ENCODE peak calls at places on chromosomes 1 and 21, in six cellular contexts. One of them, this sample, is unnamed.
A peak's percentile ranks its signal among the peaks of the same experiment; 100 is the strongest.

GRCh38 chr1:240500681-240501080 is 111.3 kb downstream of the GREM2 start:
- DNase-seq in K562: no peak
- DNase-seq in adrenal gland: no peak
- DNase-seq in heart left ventricle: no peak
- DNase-seq in cardiac muscle cell: no peak
- DNase-seq in prostate gland: no peak
- DNase-seq in this sample: no peak

GRCh38 chr1:965526-966134 is 652 bp upstream of the PLEKHN1 start:
- DNase-seq in K562: no peak
- DNase-seq in adrenal gland: no peak
- DNase-seq in heart left ventricle: peak; percentile 23
- DNase-seq in cardiac muscle cell: no peak
- DNase-seq in prostate gland: no peak
- DNase-seq in this sample: no peak

GRCh38 chr21:26124896-26125295 is 45.7 kb downstream of the APP start:
- DNase-seq in K562: no peak
- DNase-seq in adrenal gland: no peak
- DNase-seq in heart left ventricle: no peak
- DNase-seq in cardiac muscle cell: peak; percentile 50
- DNase-seq in prostate gland: no peak
- DNase-seq in this sample: no peak

GRCh38 chr1:41455479-41456271 is 28.8 kb downstream of the EDN2 start:
- DNase-seq in K562: no peak
- DNase-seq in adrenal gland: peak; percentile 49
- DNase-seq in heart left ventricle: peak; percentile 90
- DNase-seq in cardiac muscle cell: no peak
- DNase-seq in prostate gland: peak; percentile 85
- DNase-seq in this sample: no peak

GRCh38 chr1:93042822-93043557 is 36.1 kb upstream of the MTF2 start:
- DNase-seq in K562: no peak
- DNase-seq in adrenal gland: no peak
- DNase-seq in heart left ventricle: no peak
- DNase-seq in cardiac muscle cell: no peak
- DNase-seq in prostate gland: no peak
- DNase-seq in this sample: no peak

GRCh38 chr1:241834733-241835377 is 13.1 kb upstream of the EXO1 start:
- DNase-seq in K562: peak; percentile 45
- DNase-seq in adrenal gland: no peak
- DNase-seq in heart left ventricle: no peak
- DNase-seq in cardiac muscle cell: peak; percentile 39
- DNase-seq in prostate gland: no peak
- DNase-seq in this sample: no peak

GRCh38 chr1:117754061-117754969 is 148.5 kb downstream of the TENT5C start:
- DNase-seq in K562: peak; percentile 79
- DNase-seq in adrenal gland: peak; percentile 65
- DNase-seq in heart left ventricle: peak; percentile 47
- DNase-seq in cardiac muscle cell: peak; percentile 84
- DNase-seq in prostate gland: peak; percentile 70
- DNase-seq in this sample: peak; percentile 48

GRCh38 chr1:57424231-57425027 is 569 bp upstream of the DAB1 start:
- DNase-seq in K562: peak; percentile 9
- DNase-seq in adrenal gland: peak; percentile 24
- DNase-seq in heart left ventricle: peak; percentile 50
- DNase-seq in cardiac muscle cell: peak; percentile 86
- DNase-seq in prostate gland: peak; percentile 5
- DNase-seq in this sample: no peak

GRCh38 chr1:170498896-170499295 is 33.1 kb upstream of the GORAB start:
- DNase-seq in K562: no peak
- DNase-seq in adrenal gland: no peak
- DNase-seq in heart left ventricle: no peak
- DNase-seq in cardiac muscle cell: no peak
- DNase-seq in prostate gland: no peak
- DNase-seq in this sample: no peak

GRCh38 chr1:33099290-33100118 is 18.6 kb downstream of the AZIN2 start:
- DNase-seq in K562: no peak
- DNase-seq in adrenal gland: no peak
- DNase-seq in heart left ventricle: no peak
- DNase-seq in cardiac muscle cell: peak; percentile 17
- DNase-seq in prostate gland: peak; percentile 20
- DNase-seq in this sample: no peak

GRCh38 chr1:9455487-9456237 is 83.6 kb upstream of the SLC25A33 start:
- DNase-seq in K562: peak; percentile 76
- DNase-seq in adrenal gland: peak; percentile 57
- DNase-seq in heart left ventricle: peak; percentile 60
- DNase-seq in cardiac muscle cell: peak; percentile 88
- DNase-seq in prostate gland: peak; percentile 53
- DNase-seq in this sample: peak; percentile 87

GRCh38 chr1:211808475-211808874 is 22.1 kb downstream of the LPGAT1 start:
- DNase-seq in K562: no peak
- DNase-seq in adrenal gland: no peak
- DNase-seq in heart left ventricle: no peak
- DNase-seq in cardiac muscle cell: no peak
- DNase-seq in prostate gland: no peak
- DNase-seq in this sample: no peak

GRCh38 chr1:23848673-23849616 is 19.1 kb downstream of the FUCA1 start:
- DNase-seq in K562: no peak
- DNase-seq in adrenal gland: no peak
- DNase-seq in heart left ventricle: peak; percentile 39
- DNase-seq in cardiac muscle cell: no peak
- DNase-seq in prostate gland: no peak
- DNase-seq in this sample: no peak

GRCh38 chr1:50666849-50667248 is 243.6 kb upstream of the DMRTA2 start:
- DNase-seq in K562: no peak
- DNase-seq in adrenal gland: no peak
- DNase-seq in heart left ventricle: no peak
- DNase-seq in cardiac muscle cell: no peak
- DNase-seq in prostate gland: no peak
- DNase-seq in this sample: no peak

GRCh38 chr1:59204001-59204400 is 92.9 kb upstream of the FGGY start:
- DNase-seq in K562: no peak
- DNase-seq in adrenal gland: no peak
- DNase-seq in heart left ventricle: peak; percentile 69
- DNase-seq in cardiac muscle cell: no peak
- DNase-seq in prostate gland: peak; percentile 50
- DNase-seq in this sample: no peak

GRCh38 chr1:235998812-235999211 is 66.1 kb downstream of the NID1 start:
- DNase-seq in K562: no peak
- DNase-seq in adrenal gland: no peak
- DNase-seq in heart left ventricle: no peak
- DNase-seq in cardiac muscle cell: no peak
- DNase-seq in prostate gland: no peak
- DNase-seq in this sample: no peak

GRCh38 chr1:158112994-158113758 is 67.5 kb upstream of the CD1D start:
- DNase-seq in K562: no peak
- DNase-seq in adrenal gland: no peak
- DNase-seq in heart left ventricle: no peak
- DNase-seq in cardiac muscle cell: peak; percentile 71
- DNase-seq in prostate gland: no peak
- DNase-seq in this sample: no peak

GRCh38 chr1:112927462-112927971 is 28.5 kb downstream of the SLC16A1 start:
- DNase-seq in K562: no peak
- DNase-seq in adrenal gland: no peak
- DNase-seq in heart left ventricle: no peak
- DNase-seq in cardiac muscle cell: no peak
- DNase-seq in prostate gland: no peak
- DNase-seq in this sample: no peak

GRCh38 chr1:228913649-228914048 is 178.4 kb downstream of the RHOU start:
- DNase-seq in K562: no peak
- DNase-seq in adrenal gland: no peak
- DNase-seq in heart left ventricle: no peak
- DNase-seq in cardiac muscle cell: no peak
- DNase-seq in prostate gland: no peak
- DNase-seq in this sample: no peak

GRCh38 chr1:235253219-235253640 is 74.7 kb downstream of the ARID4B start:
- DNase-seq in K562: peak; percentile 52
- DNase-seq in adrenal gland: peak; percentile 65
- DNase-seq in heart left ventricle: peak; percentile 50
- DNase-seq in cardiac muscle cell: peak; percentile 74
- DNase-seq in prostate gland: peak; percentile 33
- DNase-seq in this sample: peak; percentile 41

GRCh38 chr1:180098242-180098995 is 56.2 kb upstream of the QSOX1 start:
- DNase-seq in K562: no peak
- DNase-seq in adrenal gland: no peak
- DNase-seq in heart left ventricle: no peak
- DNase-seq in cardiac muscle cell: no peak
- DNase-seq in prostate gland: no peak
- DNase-seq in this sample: no peak

GRCh38 chr1:18107671-18108312 is at the start of gene IGSF21:
- DNase-seq in K562: no peak
- DNase-seq in adrenal gland: no peak
- DNase-seq in heart left ventricle: no peak
- DNase-seq in cardiac muscle cell: peak; percentile 53
- DNase-seq in prostate gland: no peak
- DNase-seq in this sample: no peak

DNA sequence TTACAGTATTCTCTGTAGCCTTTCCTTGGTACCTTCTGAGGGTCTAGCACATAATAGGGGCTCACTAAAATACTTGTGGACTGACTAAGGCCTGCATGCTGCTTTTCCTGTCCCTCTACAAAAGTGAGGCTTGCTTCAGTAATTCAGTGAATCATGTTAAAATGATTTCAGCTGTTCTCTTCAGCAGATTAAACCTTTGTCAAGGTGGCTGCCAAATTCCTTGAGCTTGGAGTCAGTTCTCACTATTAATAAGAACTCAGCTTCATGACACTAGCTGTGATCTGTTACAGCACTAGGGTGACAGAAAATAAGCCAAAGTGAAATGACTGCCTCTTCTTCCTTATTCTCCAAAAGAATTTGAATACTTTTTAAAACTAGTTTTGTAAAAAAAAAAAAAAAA is 128.8 kb downstream of the KCNN3 start:
- DNase-seq in K562: no peak
- DNase-seq in adrenal gland: no peak
- DNase-seq in heart left ventricle: no peak
- DNase-seq in cardiac muscle cell: no peak
- DNase-seq in prostate gland: no peak
- DNase-seq in this sample: no peak
- H3K27ac ChIP-seq in K562: no peak overlapping the region
- H3K27ac ChIP-seq in adrenal gland: no peak overlapping the region
- H3K27ac ChIP-seq in heart left ventricle: no peak overlapping the region
- H3K27ac ChIP-seq in cardiac muscle cell: no peak overlapping the region
- H3K27ac ChIP-seq in prostate gland: no peak overlapping the region
- H3K27ac ChIP-seq in this sample: no peak overlapping the region

GRCh38 chr1:38213720-38214367 is 167.3 kb upstream of the POU3F1 start:
- DNase-seq in K562: peak; percentile 67
- DNase-seq in adrenal gland: no peak
- DNase-seq in heart left ventricle: no peak
- DNase-seq in cardiac muscle cell: no peak
- DNase-seq in prostate gland: no peak
- DNase-seq in this sample: no peak
- H3K27me3 ChIP-seq in K562: peaks cover 26% of the 10 kb centered on the region
- H3K27me3 ChIP-seq in adrenal gland: no peaks in the 10 kb centered on the region
- H3K27me3 ChIP-seq in heart left ventricle: peaks cover 17% of the 10 kb centered on the region
- H3K27me3 ChIP-seq in cardiac muscle cell: no peaks in the 10 kb centered on the region
- H3K27me3 ChIP-seq in prostate gland: no peaks in the 10 kb centered on the region
- H3K27me3 ChIP-seq in this sample: no peaks in the 10 kb centered on the region

GRCh38 chr21:15352009-15352408 is 287.2 kb upstream of the NRIP1 start:
- DNase-seq in K562: no peak
- DNase-seq in adrenal gland: no peak
- DNase-seq in heart left ventricle: no peak
- DNase-seq in cardiac muscle cell: no peak
- DNase-seq in prostate gland: no peak
- DNase-seq in this sample: no peak
- H3K27ac ChIP-seq in K562: no peak overlapping the region
- H3K27ac ChIP-seq in adrenal gland: no peak overlapping the region
- H3K27ac ChIP-seq in heart left ventricle: no peak overlapping the region
- H3K27ac ChIP-seq in cardiac muscle cell: no peak overlapping the region
- H3K27ac ChIP-seq in prostate gland: no peak overlapping the region
- H3K27ac ChIP-seq in this sample: no peak overlapping the region

GRCh38 chr1:25621876-25622275 is 5.3 kb downstream of the MAN1C1 start:
- DNase-seq in K562: peak; percentile 3
- DNase-seq in adrenal gland: no peak
- DNase-seq in heart left ventricle: no peak
- DNase-seq in cardiac muscle cell: no peak
- DNase-seq in prostate gland: no peak
- DNase-seq in this sample: no peak

GRCh38 chr1:25618433-25618808 is 1.8 kb downstream of the MAN1C1 start:
- DNase-seq in K562: no peak
- DNase-seq in adrenal gland: no peak
- DNase-seq in heart left ventricle: no peak
- DNase-seq in cardiac muscle cell: no peak
- DNase-seq in prostate gland: no peak
- DNase-seq in this sample: no peak

GRCh38 chr1:25620701-25621350 is 4.2 kb downstream of the MAN1C1 start:
- DNase-seq in K562: no peak
- DNase-seq in adrenal gland: no peak
- DNase-seq in heart left ventricle: no peak
- DNase-seq in cardiac muscle cell: no peak
- DNase-seq in prostate gland: no peak
- DNase-seq in this sample: no peak

GRCh38 chr1:25619101-25619890 is 2.7 kb downstream of the MAN1C1 start:
- DNase-seq in K562: peak; percentile 61
- DNase-seq in adrenal gland: peak; percentile 46
- DNase-seq in heart left ventricle: no peak
- DNase-seq in cardiac muscle cell: peak; percentile 80
- DNase-seq in prostate gland: no peak
- DNase-seq in this sample: peak; percentile 41

DNA sequence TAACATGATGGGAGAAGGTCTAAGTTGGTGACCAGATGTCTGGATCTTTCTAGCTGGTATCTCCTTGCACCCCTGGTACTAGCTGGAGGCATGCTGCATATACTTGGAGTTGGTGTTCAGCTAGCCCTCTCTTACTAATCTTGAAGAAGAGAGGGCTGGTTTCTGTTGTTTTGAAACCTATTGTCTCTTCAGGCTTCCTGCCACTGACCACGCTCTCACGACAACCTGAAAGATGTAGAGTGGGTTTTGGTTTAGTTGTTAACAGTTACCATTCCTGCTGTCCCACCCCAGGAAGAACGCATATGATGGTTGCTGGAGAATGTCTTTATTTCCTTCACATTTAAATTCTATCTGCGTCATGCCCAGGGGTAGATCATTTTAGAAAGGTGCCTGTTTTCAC is 3.6 kb downstream of the MAN1C1 start:
- DNase-seq in K562: no peak
- DNase-seq in adrenal gland: no peak
- DNase-seq in heart left ventricle: no peak
- DNase-seq in cardiac muscle cell: no peak
- DNase-seq in prostate gland: no peak
- DNase-seq in this sample: no peak
- H3K27me3 ChIP-seq in K562: peaks cover 57% of the 10 kb centered on the region
- H3K27me3 ChIP-seq in adrenal gland: no peaks in the 10 kb centered on the region
- H3K27me3 ChIP-seq in heart left ventricle: no peaks in the 10 kb centered on the region
- H3K27me3 ChIP-seq in cardiac muscle cell: peaks cover 3% of the 10 kb centered on the region
- H3K27me3 ChIP-seq in prostate gland: no peaks in the 10 kb centered on the region
- H3K27me3 ChIP-seq in this sample: peaks cover 8% of the 10 kb centered on the region